ENCODE peak calls at places on chromosomes 3 and 15, in four cellular contexts. N is PC-3, I is fibroblast of pulmonary artery, T is kidney epithelial cell. K is an unnamed sample.
A peak's percentile ranks its signal among the peaks of the same experiment; 100 is the strongest.

GRCh38 chr3:31592764-31593163 is 60.0 kb downstream of the STT3B start:
- DNase-seq in N (no peak), I (no peak), T (no peak), K (no peak)

GRCh38 chr15:51172190-51172589 is 77.5 kb upstream of the TNFAIP8L3 start:
- DNase-seq in N (no peak), I (peak; percentile 76), T (no peak), K (peak; percentile 44)

GRCh38 chr15:23690450-23690852 is 3.3 kb upstream of the NDN start:
- DNase-seq in N (no peak), I (peak; percentile 93), T (no peak), K (peak; percentile 9)

GRCh38 chr3:99659965-99660364 is 21.6 kb downstream of the COL8A1 start:
- DNase-seq in N (no peak), I (peak; percentile 80), T (no peak), K (peak; percentile 70)

GRCh38 chr15:96296264-96296663 is 34.2 kb upstream of the NR2F2 start:
- DNase-seq in N (peak; percentile 85), I (peak; percentile 64), T (no peak), K (peak; percentile 86)

GRCh38 chr3:18767756-18768303 is 342.7 kb upstream of the SATB1 start:
- DNase-seq in N (peak; percentile 59), I (no peak), T (no peak), K (no peak)

GRCh38 chr15:32908135-32908801 is 190.5 kb downstream of the GREM1 start:
- DNase-seq in N (no peak), I (peak; percentile 89), T (peak; percentile 42), K (peak; percentile 90)

GRCh38 chr3:143831208-143831607 is 17.1 kb downstream of the SLC9A9 start:
- DNase-seq in N (peak; percentile 26), I (peak; percentile 48), T (no peak), K (peak; percentile 51)

GRCh38 chr3:139123377-139124095 is 78.8 kb upstream of the PRR23C start:
- DNase-seq in N (no peak), I (no peak), T (no peak), K (no peak)

GRCh38 chr15:37100109-37100873 is at the start of gene MEIS2:
- DNase-seq in N (peak; percentile 85), I (peak; percentile 97), T (no peak), K (peak; percentile 99)

GRCh38 chr3:147906275-147906674 is 497.1 kb downstream of the ZIC1 start:
- DNase-seq in N (peak; percentile 69), I (no peak), T (no peak), K (peak; percentile 21)

GRCh38 chr3:105364113-105364512 is 2.6 kb upstream of the ALCAM start:
- DNase-seq in N (peak; percentile 79), I (peak; percentile 56), T (no peak), K (peak; percentile 83)

GRCh38 chr3:49017646-49017977 is 768 bp downstream of the DALRD3 start:
- DNase-seq in N (peak; percentile 59), I (no peak), T (no peak), K (no peak)

GRCh38 chr3:69565316-69565715 is 173.9 kb upstream of the MITF start:
- DNase-seq in N (no peak), I (no peak), T (no peak), K (no peak)

GRCh38 chr3:39869890-39870289 is 60.5 kb downstream of the MYRIP start:
- DNase-seq in N (no peak), I (no peak), T (no peak), K (no peak)

GRCh38 chr3:12158387-12159226 is at the start of gene TIMP4:
- DNase-seq in N (peak; percentile 27), I (peak; percentile 68), T (no peak), K (peak; percentile 61)

GRCh38 chr3:163543558-163544189 is 1534.6 kb downstream of the SI start:
- DNase-seq in N (no peak), I (peak; percentile 16), T (no peak), K (no peak)

GRCh38 chr3:177680442-177680821 is 483.1 kb upstream of the TBL1XR1 start:
- DNase-seq in N (peak; percentile 50), I (no peak), T (no peak), K (peak; percentile 67)

GRCh38 chr3:42477696-42478095 is 24.7 kb upstream of the VIPR1 start:
- DNase-seq in N (no peak), I (no peak), T (no peak), K (no peak)

GRCh38 chr3:47009225-47010049 is 30.0 kb downstream of the NBEAL2 start:
- DNase-seq in N (no peak), I (peak; percentile 93), T (peak; percentile 64), K (peak; percentile 97)

GRCh38 chr3:23650371-23651140 is 155.2 kb upstream of the UBE2E1 start:
- DNase-seq in N (peak; percentile 94), I (peak; percentile 78), T (peak; percentile 34), K (peak; percentile 62)

GRCh38 chr15:77028451-77029165 is 33.7 kb downstream of the PSTPIP1 start:
- DNase-seq in N (no peak), I (no peak), T (no peak), K (no peak)

GRCh38 chr3:80770106-80771079 is 991.1 kb downstream of the GBE1 start:
- DNase-seq in N (peak; percentile 86), I (peak; percentile 7), T (no peak), K (peak; percentile 28)

GRCh38 chr3:52827866-52828376 is 2.6 kb downstream of the ITIH4 start:
- DNase-seq in N (no peak), I (no peak), T (peak; percentile 47), K (no peak)

GRCh38 chr15:38299216-38299615 is 46.6 kb downstream of the SPRED1 start:
- DNase-seq in N (no peak), I (peak; percentile 40), T (no peak), K (peak; percentile 59)

GRCh38 chr15:98160236-98160635 is 199.7 kb downstream of the ARRDC4 start:
- DNase-seq in N (no peak), I (no peak), T (no peak), K (no peak)

GRCh38 chr3:4850928-4851265 is 128.3 kb upstream of the BHLHE40 start:
- DNase-seq in N (no peak), I (no peak), T (no peak), K (no peak)

GRCh38 chr3:121757812-121758545 is 8.4 kb upstream of the GOLGB1 start:
- DNase-seq in N (no peak), I (no peak), T (no peak), K (no peak)

GRCh38 chr3:161560006-161560637 is 63.5 kb downstream of the OTOL1 start:
- DNase-seq in N (peak; percentile 80), I (peak; percentile 59), T (no peak), K (peak; percentile 48)

GRCh38 chr3:149371001-149371722 is 6.3 kb downstream of the TM4SF1 start:
- DNase-seq in N (peak; percentile 80), I (peak; percentile 84), T (no peak), K (peak; percentile 64)

GRCh38 chr15:75182187-75183131 is 19.2 kb upstream of the C15orf39 start:
- DNase-seq in N (no peak), I (peak; percentile 29), T (no peak), K (no peak)
- TF ChIP-seq CTCF in N (no peak), I (no peak), T (peak; percentile 19), K (no peak)

DNA sequence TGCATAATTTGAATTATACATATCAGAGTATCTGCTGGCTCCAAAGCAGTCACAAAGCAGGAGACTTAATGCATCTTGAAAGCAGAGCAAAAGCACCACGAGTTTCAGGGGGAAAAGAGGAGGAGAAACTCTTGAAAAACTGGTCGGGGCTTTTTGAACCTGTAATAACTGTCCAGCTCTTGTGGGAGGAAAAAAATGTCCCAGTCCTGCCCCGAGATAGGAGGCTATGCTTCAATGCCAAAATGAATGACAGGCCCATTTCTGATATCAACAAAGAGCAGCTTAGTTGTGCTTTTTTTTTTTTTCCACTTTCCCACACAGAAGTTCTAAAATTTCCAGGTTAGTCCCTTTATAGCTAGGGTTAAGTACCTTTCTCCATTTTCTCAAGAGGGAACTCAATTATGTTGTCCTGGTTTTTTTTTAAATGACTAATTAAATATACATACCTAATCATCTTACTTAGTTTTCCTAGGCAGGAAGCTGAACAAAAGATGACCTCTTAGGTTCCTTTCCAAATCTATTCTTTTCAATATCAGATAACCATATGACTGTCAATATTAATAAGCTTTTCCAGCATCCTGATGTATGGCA is 120.2 kb downstream of the TFDP2 start:
- DNase-seq in N (no peak), I (no peak), T (no peak), K (no peak)
- H3K4me3 ChIP-seq in N (no peak overlapping the region), I (no peak overlapping the region), T (no peak overlapping the region), K (no peak overlapping the region)

GRCh38 chr15:29105151-29105785 is 164.4 kb downstream of the NSMCE3 start:
- DNase-seq in N (no peak), I (no peak), T (no peak), K (no peak)

GRCh38 chr15:29104566-29104880 is 165.1 kb downstream of the NSMCE3 start:
- DNase-seq in N (no peak), I (no peak), T (no peak), K (no peak)

GRCh38 chr15:29106116-29106515 is 163.5 kb downstream of the NSMCE3 start:
- DNase-seq in N (no peak), I (no peak), T (no peak), K (no peak)

GRCh38 chr15:29102911-29103824 is 166.5 kb downstream of the NSMCE3 start:
- DNase-seq in N (no peak), I (no peak), T (no peak), K (no peak)

DNA sequence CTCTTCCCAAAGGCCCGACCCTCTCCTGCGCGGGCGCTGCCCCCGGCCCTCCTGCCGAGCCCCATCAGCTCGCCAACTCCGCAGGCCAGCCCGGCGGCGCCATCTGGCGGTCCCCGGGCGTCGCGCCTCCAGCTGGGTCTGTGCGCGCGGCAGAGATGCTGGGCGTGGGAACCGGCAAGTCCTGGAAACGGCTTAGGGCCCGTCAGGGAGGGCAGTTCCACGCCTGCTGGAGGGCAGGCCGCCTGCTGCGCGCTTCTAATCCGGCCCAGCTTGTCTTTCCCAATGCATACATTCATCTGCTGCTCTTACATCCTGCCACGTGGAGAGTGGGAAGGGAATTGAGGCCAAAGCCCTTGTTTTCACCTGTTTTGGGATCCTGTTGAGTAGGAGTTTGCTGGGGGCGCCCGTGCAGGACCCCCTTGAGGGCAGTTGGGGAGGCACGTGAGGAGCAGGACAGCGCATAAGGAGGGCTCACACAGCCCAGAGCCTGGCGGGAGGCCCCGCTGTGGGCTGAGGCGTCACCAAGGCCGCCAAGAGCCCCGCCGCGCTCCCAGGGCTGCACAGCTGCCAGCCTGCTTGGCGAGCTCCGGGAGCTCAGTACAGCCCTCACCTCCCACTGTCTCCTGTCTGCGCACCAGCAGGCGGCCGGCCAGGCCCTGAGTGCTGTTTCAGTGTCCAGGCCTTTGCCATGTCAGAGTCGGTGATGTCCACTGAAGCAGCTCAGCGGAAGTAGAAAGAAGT is 165.6 kb downstream of the NSMCE3 start:
- DNase-seq in N (peak; percentile 43), I (peak; percentile 84), T (no peak), K (peak; percentile 80)
- TF ChIP-seq CTCF in N (peak; percentile 59), I (peak; percentile 51), T (peak; percentile 61), K (peak; percentile 58)

GRCh38 chr15:57255751-57256150 is 120.6 kb upstream of the CGNL1 start:
- DNase-seq in N (no peak), I (no peak), T (no peak), K (no peak)

GRCh38 chr15:57251941-57252340 is 124.4 kb upstream of the CGNL1 start:
- DNase-seq in N (peak; percentile 4), I (peak; percentile 56), T (no peak), K (peak; percentile 43)

GRCh38 chr15:57248074-57248473 is 128.2 kb upstream of the CGNL1 start:
- DNase-seq in N (no peak), I (no peak), T (no peak), K (no peak)

GRCh38 chr15:57253082-57253481 is 123.2 kb upstream of the CGNL1 start:
- DNase-seq in N (no peak), I (no peak), T (no peak), K (no peak)

DNA sequence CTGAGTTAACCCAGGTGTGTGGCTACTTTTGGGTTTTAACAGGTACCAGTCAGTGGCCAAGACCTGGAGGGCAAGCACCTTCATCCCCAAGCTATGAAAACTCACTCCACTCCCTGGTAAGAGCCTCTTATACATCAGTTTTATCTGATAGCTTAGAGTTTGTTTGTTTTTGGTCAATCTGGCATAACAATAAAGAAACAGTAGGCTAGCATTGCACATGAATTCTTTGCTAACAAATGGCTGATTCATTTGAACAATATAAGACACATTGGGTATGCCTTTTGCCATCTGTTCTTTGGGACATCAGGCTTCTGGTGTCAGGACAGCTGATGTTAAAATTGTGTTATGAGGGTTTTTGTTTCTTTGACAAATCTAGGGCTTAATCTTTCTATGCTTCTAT is 125.0 kb upstream of the CGNL1 start:
- DNase-seq in N (peak; percentile 3), I (peak; percentile 13), T (no peak), K (peak; percentile 59)
- H3K4me3 ChIP-seq in N (no peak overlapping the region), I (no peak overlapping the region), T (no peak overlapping the region), K (no peak overlapping the region)

K was measured in cardiac fibroblast.